ENCODE peak calls at places on chromosomes 13 and 19, in nine cellular contexts. J is HS-27A; A is stimulated activated naive CD8-positive, alpha-beta T cell treated with anti-CD3 and anti-CD28 coated beads, Interleukin-15, amount 100 ng/mL, for 72 hours; Z is fibroblast of pulmonary artery; L is memory B cell; D is activated CD4-positive, alpha-beta T cell treated with anti-CD3 and anti-CD28 coated beads for 36 hours; W is CD8-positive, alpha-beta memory T cell; C is progenitor cell of endocrine pancreas; X is heart left ventricle. V is an unnamed sample.
A peak's percentile ranks its signal among the peaks of the same experiment; 100 is the strongest.

GRCh38 chr13:113820813-113821651 is 42.8 kb downstream of the GAS6 start:
- DNase-seq in J (peak; percentile 74), A (no peak), Z (peak; percentile 92), L (no peak), D (no peak), W (no peak), C (no peak), X (peak; percentile 81), V (no peak)

GRCh38 chr19:35212241-35212640 is 16.3 kb downstream of the FAM187B start:
- DNase-seq in J (no peak), A (no peak), Z (no peak), L (no peak), D (peak; percentile 12), W (peak; percentile 50), C (no peak), X (no peak), V (no peak)

GRCh38 chr13:91401916-91402315 is 3.5 kb downstream of the GPC5 start:
- DNase-seq in J (no peak), A (no peak), Z (no peak), L (no peak), D (no peak), W (no peak), C (no peak), X (no peak), V (no peak)

GRCh38 chr19:46107371-46107770 is 17.1 kb downstream of the IGFL3 start:
- DNase-seq in J (no peak), A (no peak), Z (peak; percentile 44), L (no peak), D (no peak), W (no peak), C (no peak), X (no peak), V (no peak)

GRCh38 chr13:62293081-62293480 is 877.4 kb upstream of the PCDH20 start:
- DNase-seq in J (no peak), A (no peak), Z (peak; percentile 3), L (no peak), D (no peak), W (no peak), C (no peak), X (no peak), V (no peak)

GRCh38 chr13:113297370-113297871 is 382 bp downstream of the LAMP1 start:
- DNase-seq in J (no peak), A (peak; percentile 63), Z (peak; percentile 11), L (peak; percentile 59), D (peak; percentile 68), W (peak; percentile 80), C (peak; percentile 42), X (peak; percentile 25), V (peak; percentile 74)

GRCh38 chr13:114067886-114068722 is 64.3 kb downstream of the RASA3 start:
- DNase-seq in J (no peak), A (peak; percentile 38), Z (no peak), L (peak; percentile 32), D (peak; percentile 62), W (peak; percentile 53), C (no peak), X (no peak), V (no peak)

GRCh38 chr13:98478134-98479129 is 98.5 kb downstream of the STK24 start:
- DNase-seq in J (no peak), A (peak; percentile 28), Z (no peak), L (no peak), D (peak; percentile 46), W (peak; percentile 55), C (no peak), X (no peak), V (no peak)